ENCODE peak calls at places on chromosomes 1 and 21, in nine cellular contexts. P, I, W, T, F, U, H, X and V are unnamed samples.

GRCh38 chr1:24108334-24109165 is 3.4 kb downstream of the MYOM3 start:
- DNase-seq in H (no peak), W (no peak), X (peak; percentile 89), P (no peak), I (no peak), T (no peak), U (peak; percentile 75), F (peak; percentile 74), V (peak; percentile 90)

GRCh38 chr1:13507075-13507474 is 6.7 kb downstream of the LRRC38 start:
- DNase-seq in F (no peak), X (no peak), I (no peak), T (no peak), U (no peak), H (no peak), P (no peak), W (no peak), V (no peak)

GRCh38 chr1:168261390-168261789 is 19.3 kb upstream of the TBX19 start:
- DNase-seq in W (no peak), I (no peak), F (peak; percentile 83), T (no peak), H (no peak), X (peak; percentile 78), P (no peak), U (no peak), V (no peak)

GRCh38 chr1:31483012-31483946 is 70.3 kb downstream of the SERINC2 start:
- DNase-seq in F (peak; percentile 97), I (no peak), W (no peak), P (no peak), T (no peak), X (peak; percentile 95), U (peak; percentile 71), H (peak; percentile 62), V (no peak)

GRCh38 chr1:18479484-18479883 is 1.2 kb upstream of the KLHDC7A start:
- DNase-seq in F (no peak), U (no peak), T (no peak), I (no peak), H (no peak), X (no peak), W (no peak), P (no peak), V (no peak)

GRCh38 chr1:96596226-96596625 is 125.4 kb upstream of the PTBP2 start:
- DNase-seq in U (peak; percentile 54), P (no peak), H (no peak), F (peak; percentile 59), W (no peak), X (peak; percentile 7), I (no peak), T (no peak), V (peak; percentile 22)

GRCh38 chr1:54564312-54565112 is 16.5 kb downstream of the ACOT11 start:
- DNase-seq in X (no peak), P (no peak), H (peak; percentile 45), U (no peak), T (no peak), I (no peak), F (no peak), W (no peak), V (no peak)

GRCh38 chr1:91165033-91165654 is 143.3 kb upstream of the ZNF644 start:
- DNase-seq in H (peak; percentile 62), I (peak; percentile 46), T (peak; percentile 51), F (peak; percentile 68), X (peak; percentile 6), P (peak; percentile 37), U (peak; percentile 88), W (no peak), V (peak; percentile 54)

GRCh38 chr1:154820646-154821045 is 49.4 kb downstream of the KCNN3 start:
- DNase-seq in I (no peak), X (no peak), H (no peak), T (no peak), F (no peak), U (no peak), W (no peak), P (no peak), V (no peak)
- H3K27me3 ChIP-seq in I (no peaks in the 10 kb centered on the region), X (peaks cover 9% of the 10 kb centered on the region), H (no peaks in the 10 kb centered on the region), T (no peaks in the 10 kb centered on the region), F (no peaks in the 10 kb centered on the region), U (no peaks in the 10 kb centered on the region), W (no peaks in the 10 kb centered on the region), P (no peaks in the 10 kb centered on the region), V (no peaks in the 10 kb centered on the region)

DNA sequence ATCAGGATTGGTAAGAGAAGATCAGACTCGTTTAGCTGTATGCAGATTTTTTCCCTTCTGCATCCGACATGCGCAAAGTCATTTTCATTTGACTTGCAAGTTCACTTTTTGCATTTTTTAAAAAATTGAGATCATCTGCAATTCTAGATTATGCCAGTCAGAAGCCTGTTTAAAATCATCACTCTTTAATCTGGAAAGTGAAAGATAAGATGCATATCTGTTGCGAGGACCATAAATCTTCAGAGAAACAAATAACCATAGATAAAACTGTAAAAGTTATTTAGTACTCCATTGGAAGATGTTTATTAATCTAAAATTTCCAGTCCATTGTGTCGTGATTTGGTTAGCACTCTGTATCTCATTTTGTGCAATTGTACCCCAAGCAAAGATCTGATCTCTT is 98.8 kb downstream of the ATG4C start:
- DNase-seq in I (no peak), U (no peak), T (no peak), H (no peak), P (no peak), F (no peak), X (no peak), W (no peak), V (no peak)
- H3K27me3 ChIP-seq in I (no peaks in the 10 kb centered on the region), U (no peaks in the 10 kb centered on the region), T (no peaks in the 10 kb centered on the region), H (peaks cover 3% of the 10 kb centered on the region), P (no peaks in the 10 kb centered on the region), F (peaks cover 67% of the 10 kb centered on the region), X (no peaks in the 10 kb centered on the region), W (no peaks in the 10 kb centered on the region), V (peaks cover 19% of the 10 kb centered on the region)

DNA sequence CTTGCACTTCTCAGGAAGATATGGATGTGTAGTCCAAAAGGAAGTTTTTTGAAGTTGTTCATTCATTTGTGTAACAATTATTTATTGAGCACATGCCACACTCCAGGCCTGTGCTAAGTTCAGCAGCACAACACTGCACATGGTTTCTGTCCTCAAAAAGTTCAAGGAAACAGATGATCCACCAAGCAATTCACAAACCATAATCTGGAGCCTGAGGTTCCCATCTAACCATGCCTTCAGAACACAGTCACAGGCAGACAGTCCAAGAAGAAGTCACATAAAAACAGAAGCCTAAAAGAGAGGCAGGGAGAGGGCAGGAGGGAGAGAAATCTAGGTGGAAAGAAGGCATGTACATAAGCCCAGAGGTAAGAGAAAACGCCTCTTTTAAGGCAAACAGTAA is 1.9 kb downstream of the CD48 start:
- DNase-seq in P (no peak), H (no peak), F (no peak), X (no peak), I (no peak), U (no peak), W (no peak), T (no peak), V (no peak)
- H3K27me3 ChIP-seq in P (no peaks in the 10 kb centered on the region), H (no peaks in the 10 kb centered on the region), F (peaks cover 12% of the 10 kb centered on the region), X (no peaks in the 10 kb centered on the region), I (no peaks in the 10 kb centered on the region), U (no peaks in the 10 kb centered on the region), W (no peaks in the 10 kb centered on the region), T (no peaks in the 10 kb centered on the region), V (peaks cover 2% of the 10 kb centered on the region)

GRCh38 chr1:187244623-187245022 is 415.9 kb downstream of the PLA2G4A start:
- DNase-seq in F (peak; percentile 8), I (no peak), X (peak; percentile 9), U (no peak), P (no peak), H (peak; percentile 50), T (no peak), W (no peak), V (no peak)
- H3K27me3 ChIP-seq in F (no peaks in the 10 kb centered on the region), I (no peaks in the 10 kb centered on the region), X (no peaks in the 10 kb centered on the region), U (no peaks in the 10 kb centered on the region), P (no peaks in the 10 kb centered on the region), H (no peaks in the 10 kb centered on the region), T (no peaks in the 10 kb centered on the region), W (no peaks in the 10 kb centered on the region), V (no peaks in the 10 kb centered on the region)

GRCh38 chr21:41508415-41509205 is 652 bp upstream of the TMPRSS2 start:
- DNase-seq in H (no peak), F (no peak), T (no peak), P (no peak), X (no peak), W (no peak), I (no peak), U (no peak), V (no peak)
- H3K27me3 ChIP-seq in H (no peaks in the 10 kb centered on the region), F (peaks cover 73% of the 10 kb centered on the region), T (peaks cover 7% of the 10 kb centered on the region), P (peaks cover 2% of the 10 kb centered on the region), X (peaks cover 48% of the 10 kb centered on the region), W (no peaks in the 10 kb centered on the region), I (peaks cover 30% of the 10 kb centered on the region), U (peaks cover 44% of the 10 kb centered on the region), V (peaks cover 33% of the 10 kb centered on the region)

GRCh38 chr1:59468828-59469428 is 172.0 kb downstream of the FGGY start:
- DNase-seq in U (no peak), P (no peak), H (no peak), X (no peak), F (no peak), T (no peak), W (no peak), I (no peak), V (no peak)
- H3K27me3 ChIP-seq in U (no peaks in the 10 kb centered on the region), P (no peaks in the 10 kb centered on the region), H (no peaks in the 10 kb centered on the region), X (no peaks in the 10 kb centered on the region), F (no peaks in the 10 kb centered on the region), T (no peaks in the 10 kb centered on the region), W (no peaks in the 10 kb centered on the region), I (no peaks in the 10 kb centered on the region), V (no peaks in the 10 kb centered on the region)

DNA sequence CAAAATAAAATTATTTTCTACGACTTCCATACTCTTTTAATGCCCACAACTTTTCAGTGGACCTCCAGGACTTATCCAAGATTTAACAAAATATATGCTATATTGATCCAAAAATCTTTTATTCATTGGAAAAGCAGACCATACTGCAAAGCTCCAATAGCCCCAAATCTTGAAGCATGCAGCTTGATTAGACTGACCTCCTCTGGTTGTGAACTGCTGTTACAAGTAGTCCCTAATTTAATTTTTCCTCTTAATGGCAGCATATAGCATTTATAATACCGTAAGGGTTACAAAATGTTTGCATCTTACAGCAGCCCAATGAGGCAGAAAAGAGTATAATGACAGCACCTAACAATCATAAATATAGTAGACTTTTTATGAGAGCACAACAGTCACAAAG is 49.8 kb downstream of the TPR start:
- DNase-seq in H (no peak), T (no peak), W (no peak), X (no peak), U (no peak), F (peak; percentile 33), I (no peak), P (no peak), V (no peak)
- H3K27me3 ChIP-seq in H (no peaks in the 10 kb centered on the region), T (no peaks in the 10 kb centered on the region), W (no peaks in the 10 kb centered on the region), X (no peaks in the 10 kb centered on the region), U (no peaks in the 10 kb centered on the region), F (no peaks in the 10 kb centered on the region), I (no peaks in the 10 kb centered on the region), P (no peaks in the 10 kb centered on the region), V (no peaks in the 10 kb centered on the region)